ENCODE peak calls at places on chromosomes 5 and 9, in seven cellular contexts. L is RWPE1; K is stimulated activated CD4-positive, alpha-beta T cell treated with anti-CD3 and anti-CD28 coated beads, Interleukin-1b, Interleukin-23, amount 100 ng/mL, for 4 hours; Y is SHP77; N is kidney glomerular epithelial cell; E is CD8-positive, alpha-beta memory T cell; V is effector CD4-positive, alpha-beta T cell. T is an unnamed sample.

GRCh38 chr5:138138949-138139775 is at the start of gene NME5:
- DNase-seq in Y (peak; percentile 86), N (peak; percentile 61), L (no peak), E (no peak), K (no peak), V (no peak), T (peak; percentile 5)

GRCh38 chr5:53434566-53434965 is 45.9 kb upstream of the FST start:
- DNase-seq in K (no peak), N (no peak), V (no peak), E (no peak), L (no peak), Y (no peak), T (no peak)

GRCh38 chr9:122367065-122367464 is 3.8 kb upstream of the PTGS1 start:
- DNase-seq in E (no peak), N (no peak), Y (no peak), K (no peak), V (no peak), L (no peak), T (no peak)

GRCh38 chr5:15704397-15704947 is 204.5 kb downstream of the FBXL7 start:
- DNase-seq in V (no peak), L (no peak), E (no peak), Y (no peak), N (no peak), K (no peak), T (no peak)

GRCh38 chr9:129434187-129434586 is 186.7 kb downstream of the C9orf50 start:
- DNase-seq in L (no peak), Y (no peak), N (no peak), V (no peak), K (no peak), E (no peak), T (no peak)

GRCh38 chr5:77620404-77620803 is 18.1 kb downstream of the OTP start:
- DNase-seq in Y (no peak), K (no peak), N (no peak), L (peak; percentile 70), V (no peak), E (no peak), T (no peak)

GRCh38 chr5:141510850-141511718 is 22.2 kb downstream of the PCDHGC5 start:
- DNase-seq in L (no peak), Y (no peak), K (no peak), V (no peak), E (no peak), N (no peak), T (peak; percentile 80)

GRCh38 chr9:121921444-121921843 is 171.7 kb downstream of the TTLL11 start:
- DNase-seq in N (no peak), E (no peak), L (no peak), V (no peak), K (no peak), Y (no peak), T (no peak)

GRCh38 chr5:62633243-62633642 is 54.6 kb downstream of the LRRC70 start:
- DNase-seq in V (no peak), E (no peak), L (no peak), Y (no peak), K (no peak), N (no peak), T (no peak)

GRCh38 chr5:76479973-76480667 is 77.0 kb downstream of the IQGAP2 start:
- DNase-seq in K (no peak), N (no peak), L (no peak), E (no peak), V (no peak), Y (no peak), T (no peak)

GRCh38 chr5:178529080-178529479 is 61.1 kb downstream of the COL23A1 start:
- DNase-seq in N (no peak), L (no peak), E (no peak), V (no peak), Y (no peak), K (no peak), T (no peak)

GRCh38 chr5:22926574-22926973 is 73.4 kb upstream of the CDH12 start:
- DNase-seq in E (no peak), V (no peak), L (no peak), Y (no peak), K (no peak), N (no peak), T (no peak)

GRCh38 chr9:128921881-128922763 is 1.3 kb downstream of the PHYHD1 start:
- DNase-seq in V (no peak), E (no peak), N (no peak), L (no peak), Y (peak; percentile 57), K (no peak), T (no peak)

GRCh38 chr9:133247632-133248031 is 27.4 kb downstream of the ABO start:
- DNase-seq in Y (no peak), K (no peak), L (no peak), N (no peak), V (no peak), E (no peak), T (no peak)

GRCh38 chr5:157025093-157025698 is 33.7 kb downstream of the HAVCR1 start:
- DNase-seq in K (no peak), N (no peak), L (no peak), V (peak; percentile 9), Y (no peak), E (peak; percentile 36), T (peak; percentile 38)

GRCh38 chr5:141762790-141763368 is 80.8 kb upstream of the ARAP3 start:
- DNase-seq in K (no peak), E (no peak), Y (no peak), L (no peak), V (no peak), N (no peak), T (no peak)

GRCh38 chr5:96936431-96937221 is 746 bp downstream of the LNPEP start:
- DNase-seq in E (peak; percentile 26), N (peak; percentile 34), L (peak; percentile 45), K (peak; percentile 15), V (peak; percentile 45), Y (no peak), T (no peak)

GRCh38 chr5:132883261-132883834 is 9.9 kb downstream of the LEAP2 start:
- DNase-seq in N (peak; percentile 71), E (no peak), K (no peak), Y (peak; percentile 61), V (peak; percentile 13), L (peak; percentile 69), T (no peak)

GRCh38 chr5:97735209-97735608 is 552.2 kb upstream of the RIOK2 start:
- DNase-seq in K (no peak), L (peak; percentile 80), Y (no peak), V (no peak), N (peak; percentile 51), E (no peak), T (no peak)

T was measured in GM12878.